ENCODE peak calls at places on chromosomes 3 and 15, in nine cellular contexts. One of them, this sample, is unnamed.

GRCh38 chr3:196757876-196758739 is 18.5 kb downstream of the PAK2 start:
- DNase-seq in dorsolateral prefrontal cortex: peak; percentile 23
- DNase-seq in stomach: no peak
- DNase-seq in breast epithelium: no peak
- DNase-seq in lung: no peak
- DNase-seq in RWPE1: no peak
- DNase-seq in esophagus squamous epithelium: no peak
- DNase-seq in heart left ventricle: no peak
- DNase-seq in neural progenitor cell: no peak
- DNase-seq in this sample: no peak

GRCh38 chr3:160225181-160226025 is at the start of gene C3orf80:
- DNase-seq in dorsolateral prefrontal cortex: peak; percentile 34
- DNase-seq in stomach: peak; percentile 77
- DNase-seq in breast epithelium: no peak
- DNase-seq in lung: peak; percentile 56
- DNase-seq in RWPE1: peak; percentile 30
- DNase-seq in esophagus squamous epithelium: no peak
- DNase-seq in heart left ventricle: peak; percentile 74
- DNase-seq in neural progenitor cell: peak; percentile 85
- DNase-seq in this sample: peak; percentile 30

GRCh38 chr3:103499967-103500366 is 1065.2 kb downstream of the ZPLD1 start:
- DNase-seq in dorsolateral prefrontal cortex: no peak
- DNase-seq in stomach: no peak
- DNase-seq in breast epithelium: no peak
- DNase-seq in lung: no peak
- DNase-seq in RWPE1: no peak
- DNase-seq in esophagus squamous epithelium: no peak
- DNase-seq in heart left ventricle: no peak
- DNase-seq in neural progenitor cell: no peak
- DNase-seq in this sample: no peak

GRCh38 chr3:139830817-139831216 is 104.2 kb upstream of the CLSTN2 start:
- DNase-seq in dorsolateral prefrontal cortex: peak; percentile 70
- DNase-seq in stomach: no peak
- DNase-seq in breast epithelium: no peak
- DNase-seq in lung: peak; percentile 39
- DNase-seq in RWPE1: no peak
- DNase-seq in esophagus squamous epithelium: no peak
- DNase-seq in heart left ventricle: peak; percentile 73
- DNase-seq in neural progenitor cell: peak; percentile 57
- DNase-seq in this sample: no peak

GRCh38 chr15:91032919-91033803 is 10.8 kb upstream of the VPS33B start:
- DNase-seq in dorsolateral prefrontal cortex: no peak
- DNase-seq in stomach: peak; percentile 93
- DNase-seq in breast epithelium: peak; percentile 64
- DNase-seq in lung: peak; percentile 84
- DNase-seq in RWPE1: peak; percentile 26
- DNase-seq in esophagus squamous epithelium: no peak
- DNase-seq in heart left ventricle: peak; percentile 66
- DNase-seq in neural progenitor cell: peak; percentile 81
- DNase-seq in this sample: peak; percentile 55

GRCh38 chr15:78340243-78341056 is at the start of gene CRABP1:
- DNase-seq in dorsolateral prefrontal cortex: no peak
- DNase-seq in stomach: no peak
- DNase-seq in breast epithelium: no peak
- DNase-seq in lung: no peak
- DNase-seq in RWPE1: no peak
- DNase-seq in esophagus squamous epithelium: no peak
- DNase-seq in heart left ventricle: no peak
- DNase-seq in neural progenitor cell: peak; percentile 86
- DNase-seq in this sample: no peak

GRCh38 chr3:112074616-112075497 is 11.3 kb upstream of the C3orf52 start:
- DNase-seq in dorsolateral prefrontal cortex: no peak
- DNase-seq in stomach: peak; percentile 59
- DNase-seq in breast epithelium: no peak
- DNase-seq in lung: peak; percentile 64
- DNase-seq in RWPE1: peak; percentile 98
- DNase-seq in esophagus squamous epithelium: no peak
- DNase-seq in heart left ventricle: no peak
- DNase-seq in neural progenitor cell: no peak
- DNase-seq in this sample: no peak

GRCh38 chr3:121736112-121736511 is 13.4 kb downstream of the GOLGB1 start:
- DNase-seq in dorsolateral prefrontal cortex: no peak
- DNase-seq in stomach: no peak
- DNase-seq in breast epithelium: no peak
- DNase-seq in lung: no peak
- DNase-seq in RWPE1: no peak
- DNase-seq in esophagus squamous epithelium: no peak
- DNase-seq in heart left ventricle: no peak
- DNase-seq in neural progenitor cell: no peak
- DNase-seq in this sample: no peak

GRCh38 chr15:72118400-72118978 is at the start of gene SENP8:
- DNase-seq in dorsolateral prefrontal cortex: no peak
- DNase-seq in stomach: no peak
- DNase-seq in breast epithelium: no peak
- DNase-seq in lung: no peak
- DNase-seq in RWPE1: peak; percentile 81
- DNase-seq in esophagus squamous epithelium: peak; percentile 76
- DNase-seq in heart left ventricle: no peak
- DNase-seq in neural progenitor cell: no peak
- DNase-seq in this sample: no peak

GRCh38 chr3:134066539-134067310 is 37.0 kb upstream of the SLCO2A1 start:
- DNase-seq in dorsolateral prefrontal cortex: peak; percentile 2
- DNase-seq in stomach: peak; percentile 46
- DNase-seq in breast epithelium: no peak
- DNase-seq in lung: no peak
- DNase-seq in RWPE1: no peak
- DNase-seq in esophagus squamous epithelium: no peak
- DNase-seq in heart left ventricle: no peak
- DNase-seq in neural progenitor cell: no peak
- DNase-seq in this sample: no peak

GRCh38 chr15:48300038-48300437 is 31.2 kb upstream of the DUT start:
- DNase-seq in dorsolateral prefrontal cortex: no peak
- DNase-seq in stomach: no peak
- DNase-seq in breast epithelium: no peak
- DNase-seq in lung: no peak
- DNase-seq in RWPE1: no peak
- DNase-seq in esophagus squamous epithelium: no peak
- DNase-seq in heart left ventricle: no peak
- DNase-seq in neural progenitor cell: peak; percentile 42
- DNase-seq in this sample: no peak

GRCh38 chr15:72229076-72229946 is 1.7 kb downstream of the PKM start:
- DNase-seq in dorsolateral prefrontal cortex: no peak
- DNase-seq in stomach: no peak
- DNase-seq in breast epithelium: no peak
- DNase-seq in lung: no peak
- DNase-seq in RWPE1: no peak
- DNase-seq in esophagus squamous epithelium: no peak
- DNase-seq in heart left ventricle: no peak
- DNase-seq in neural progenitor cell: no peak
- DNase-seq in this sample: peak; percentile 76

GRCh38 chr3:133943639-133944131 is 48.0 kb upstream of the RAB6B start:
- DNase-seq in dorsolateral prefrontal cortex: no peak
- DNase-seq in stomach: peak; percentile 50
- DNase-seq in breast epithelium: no peak
- DNase-seq in lung: no peak
- DNase-seq in RWPE1: peak; percentile 82
- DNase-seq in esophagus squamous epithelium: no peak
- DNase-seq in heart left ventricle: no peak
- DNase-seq in neural progenitor cell: no peak
- DNase-seq in this sample: no peak

GRCh38 chr3:112813016-112813415 is 33.6 kb downstream of the CD200R1L start:
- DNase-seq in dorsolateral prefrontal cortex: no peak
- DNase-seq in stomach: no peak
- DNase-seq in breast epithelium: no peak
- DNase-seq in lung: no peak
- DNase-seq in RWPE1: no peak
- DNase-seq in esophagus squamous epithelium: no peak
- DNase-seq in heart left ventricle: no peak
- DNase-seq in neural progenitor cell: no peak
- DNase-seq in this sample: no peak

GRCh38 chr3:49007771-49008528 is 759 bp downstream of the WDR6 start:
- DNase-seq in dorsolateral prefrontal cortex: peak; percentile 53
- DNase-seq in stomach: peak; percentile 88
- DNase-seq in breast epithelium: peak; percentile 94
- DNase-seq in lung: peak; percentile 93
- DNase-seq in RWPE1: peak; percentile 83
- DNase-seq in esophagus squamous epithelium: peak; percentile 55
- DNase-seq in heart left ventricle: peak; percentile 95
- DNase-seq in neural progenitor cell: peak; percentile 96
- DNase-seq in this sample: peak; percentile 93

GRCh38 chr3:11144996-11145395 is 9.3 kb upstream of the HRH1 start:
- DNase-seq in dorsolateral prefrontal cortex: no peak
- DNase-seq in stomach: no peak
- DNase-seq in breast epithelium: no peak
- DNase-seq in lung: no peak
- DNase-seq in RWPE1: no peak
- DNase-seq in esophagus squamous epithelium: no peak
- DNase-seq in heart left ventricle: no peak
- DNase-seq in neural progenitor cell: no peak
- DNase-seq in this sample: no peak
- H3K27ac ChIP-seq in dorsolateral prefrontal cortex: no peak overlapping the region
- H3K27ac ChIP-seq in stomach: no peak overlapping the region
- H3K27ac ChIP-seq in breast epithelium: no peak overlapping the region
- H3K27ac ChIP-seq in lung: no peak overlapping the region
- H3K27ac ChIP-seq in RWPE1: peak overlapping the region; percentile 77
- H3K27ac ChIP-seq in esophagus squamous epithelium: no peak overlapping the region
- H3K27ac ChIP-seq in heart left ventricle: no peak overlapping the region
- H3K27ac ChIP-seq in neural progenitor cell: no peak overlapping the region
- H3K27ac ChIP-seq in this sample: no peak overlapping the region

GRCh38 chr3:182364323-182364722 is 429.0 kb upstream of the ATP11B start:
- DNase-seq in dorsolateral prefrontal cortex: peak; percentile 34
- DNase-seq in stomach: no peak
- DNase-seq in breast epithelium: no peak
- DNase-seq in lung: no peak
- DNase-seq in RWPE1: no peak
- DNase-seq in esophagus squamous epithelium: no peak
- DNase-seq in heart left ventricle: no peak
- DNase-seq in neural progenitor cell: no peak
- DNase-seq in this sample: no peak
- H3K27ac ChIP-seq in dorsolateral prefrontal cortex: peak overlapping the region; percentile 81
- H3K27ac ChIP-seq in stomach: no peak overlapping the region
- H3K27ac ChIP-seq in breast epithelium: no peak overlapping the region
- H3K27ac ChIP-seq in lung: no peak overlapping the region
- H3K27ac ChIP-seq in RWPE1: peak overlapping the region; percentile 98
- H3K27ac ChIP-seq in esophagus squamous epithelium: peak overlapping the region; percentile 62
- H3K27ac ChIP-seq in heart left ventricle: no peak overlapping the region
- H3K27ac ChIP-seq in neural progenitor cell: no peak overlapping the region
- H3K27ac ChIP-seq in this sample: no peak overlapping the region

GRCh38 chr15:57152666-57153065 is 223.6 kb upstream of the CGNL1 start:
- DNase-seq in dorsolateral prefrontal cortex: no peak
- DNase-seq in stomach: no peak
- DNase-seq in breast epithelium: no peak
- DNase-seq in lung: no peak
- DNase-seq in RWPE1: no peak
- DNase-seq in esophagus squamous epithelium: no peak
- DNase-seq in heart left ventricle: no peak
- DNase-seq in neural progenitor cell: no peak
- DNase-seq in this sample: no peak

GRCh38 chr15:57152133-57152532 is 224.2 kb upstream of the CGNL1 start:
- DNase-seq in dorsolateral prefrontal cortex: no peak
- DNase-seq in stomach: no peak
- DNase-seq in breast epithelium: no peak
- DNase-seq in lung: no peak
- DNase-seq in RWPE1: no peak
- DNase-seq in esophagus squamous epithelium: no peak
- DNase-seq in heart left ventricle: no peak
- DNase-seq in neural progenitor cell: no peak
- DNase-seq in this sample: no peak

GRCh38 chr15:57148236-57148635 is 228.1 kb upstream of the CGNL1 start:
- DNase-seq in dorsolateral prefrontal cortex: no peak
- DNase-seq in stomach: no peak
- DNase-seq in breast epithelium: no peak
- DNase-seq in lung: no peak
- DNase-seq in RWPE1: no peak
- DNase-seq in esophagus squamous epithelium: no peak
- DNase-seq in heart left ventricle: no peak
- DNase-seq in neural progenitor cell: no peak
- DNase-seq in this sample: no peak

GRCh38 chr15:57149196-57149595 is 227.1 kb upstream of the CGNL1 start:
- DNase-seq in dorsolateral prefrontal cortex: no peak
- DNase-seq in stomach: no peak
- DNase-seq in breast epithelium: no peak
- DNase-seq in lung: no peak
- DNase-seq in RWPE1: no peak
- DNase-seq in esophagus squamous epithelium: no peak
- DNase-seq in heart left ventricle: no peak
- DNase-seq in neural progenitor cell: no peak
- DNase-seq in this sample: no peak

DNA sequence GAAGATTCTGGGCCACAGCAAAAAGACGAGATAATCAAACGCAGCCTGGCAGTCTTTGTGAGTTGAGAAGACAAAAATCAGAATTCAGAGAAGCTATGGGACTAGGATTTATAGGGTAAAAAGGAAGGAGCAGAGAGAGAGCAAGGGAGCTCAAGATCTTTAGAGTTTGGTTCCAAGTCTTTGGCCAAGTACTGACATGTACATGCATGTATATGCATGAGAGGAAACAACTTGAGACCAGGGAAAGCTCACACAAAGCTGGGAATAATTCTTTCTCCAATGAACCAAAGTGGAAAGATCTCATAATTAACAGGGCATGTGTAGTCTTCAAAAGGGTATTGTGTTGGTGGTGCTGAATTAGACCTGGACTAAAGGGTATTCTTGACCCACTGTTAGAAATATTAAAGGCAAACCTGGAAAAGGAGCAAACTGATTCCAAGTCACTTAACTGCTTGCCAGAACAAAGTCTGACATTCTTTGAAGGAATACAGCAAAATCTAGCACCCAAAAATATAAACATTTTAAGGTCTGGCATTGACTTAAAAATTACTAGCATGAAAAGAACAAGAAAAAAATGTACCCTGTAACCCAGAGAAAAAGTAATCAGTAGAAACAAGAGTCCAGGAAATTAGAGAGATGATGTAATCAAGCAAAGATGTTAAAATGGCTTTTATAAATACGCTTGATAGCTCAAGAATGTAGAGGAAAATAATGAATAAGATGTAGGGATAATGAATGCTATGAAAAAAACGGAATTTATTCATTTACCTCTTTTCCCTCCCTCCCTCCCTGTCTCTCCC is 226.0 kb upstream of the CGNL1 start:
- DNase-seq in dorsolateral prefrontal cortex: no peak
- DNase-seq in stomach: no peak
- DNase-seq in breast epithelium: no peak
- DNase-seq in lung: no peak
- DNase-seq in RWPE1: no peak
- DNase-seq in esophagus squamous epithelium: no peak
- DNase-seq in heart left ventricle: no peak
- DNase-seq in neural progenitor cell: no peak
- DNase-seq in this sample: no peak
- H3K27ac ChIP-seq in dorsolateral prefrontal cortex: no peak overlapping the region
- H3K27ac ChIP-seq in stomach: no peak overlapping the region
- H3K27ac ChIP-seq in breast epithelium: peak overlapping the region; percentile 8
- H3K27ac ChIP-seq in lung: no peak overlapping the region
- H3K27ac ChIP-seq in RWPE1: no peak overlapping the region
- H3K27ac ChIP-seq in esophagus squamous epithelium: no peak overlapping the region
- H3K27ac ChIP-seq in heart left ventricle: peak overlapping the region; percentile 7
- H3K27ac ChIP-seq in neural progenitor cell: no peak overlapping the region
- H3K27ac ChIP-seq in this sample: no peak overlapping the region

GRCh38 chr3:154314152-154314551 is 10.1 kb downstream of the DHX36 start:
- DNase-seq in dorsolateral prefrontal cortex: no peak
- DNase-seq in stomach: no peak
- DNase-seq in breast epithelium: no peak
- DNase-seq in lung: no peak
- DNase-seq in RWPE1: no peak
- DNase-seq in esophagus squamous epithelium: no peak
- DNase-seq in heart left ventricle: no peak
- DNase-seq in neural progenitor cell: no peak
- DNase-seq in this sample: no peak

GRCh38 chr3:154316974-154317767 is 7.1 kb downstream of the DHX36 start:
- DNase-seq in dorsolateral prefrontal cortex: no peak
- DNase-seq in stomach: no peak
- DNase-seq in breast epithelium: no peak
- DNase-seq in lung: no peak
- DNase-seq in RWPE1: no peak
- DNase-seq in esophagus squamous epithelium: no peak
- DNase-seq in heart left ventricle: no peak
- DNase-seq in neural progenitor cell: no peak
- DNase-seq in this sample: no peak
- H3K27ac ChIP-seq in dorsolateral prefrontal cortex: no peak overlapping the region
- H3K27ac ChIP-seq in stomach: no peak overlapping the region
- H3K27ac ChIP-seq in breast epithelium: no peak overlapping the region
- H3K27ac ChIP-seq in lung: no peak overlapping the region
- H3K27ac ChIP-seq in RWPE1: no peak overlapping the region
- H3K27ac ChIP-seq in esophagus squamous epithelium: no peak overlapping the region
- H3K27ac ChIP-seq in heart left ventricle: no peak overlapping the region
- H3K27ac ChIP-seq in neural progenitor cell: no peak overlapping the region
- H3K27ac ChIP-seq in this sample: no peak overlapping the region

This sample was measured in OCI-LY7.